ENCODE peak calls at places on chromosome 17, in nine cellular contexts. Z is adrenal gland, S is AG10803, A is epithelial cell of esophagus, L is esophagus squamous epithelium, Y is heart left ventricle, O is PC-9, D is tibial nerve, W is lung. V is an unnamed sample.

GRCh38 chr17:80692931-80693467 is 148.4 kb downstream of the RPTOR start:
- DNase-seq in Z (no peak), S (no peak), A (no peak), L (no peak), Y (no peak), O (no peak), D (no peak), W (no peak), V (no peak)

GRCh38 chr17:73493212-73493814 is 150.9 kb downstream of the SDK2 start:
- DNase-seq in Z (no peak), S (no peak), A (peak; percentile 36), L (no peak), Y (no peak), O (no peak), D (no peak), W (no peak), V (no peak)

GRCh38 chr17:65441053-65441635 is 120.3 kb downstream of the AXIN2 start:
- DNase-seq in Z (no peak), S (no peak), A (no peak), L (no peak), Y (no peak), O (no peak), D (no peak), W (no peak), V (no peak)

GRCh38 chr17:74215332-74215727 is 2.0 kb downstream of the TTYH2 start:
- DNase-seq in Z (no peak), S (no peak), A (no peak), L (no peak), Y (peak; percentile 61), O (no peak), D (no peak), W (no peak), V (no peak)

GRCh38 chr17:37826497-37827115 is 81.7 kb upstream of the HNF1B start:
- DNase-seq in Z (peak; percentile 29), S (no peak), A (no peak), L (no peak), Y (peak; percentile 31), O (no peak), D (no peak), W (no peak), V (no peak)

GRCh38 chr17:13182450-13182849 is 164.6 kb upstream of the ELAC2 start:
- DNase-seq in Z (no peak), S (no peak), A (no peak), L (no peak), Y (no peak), O (no peak), D (no peak), W (no peak), V (no peak)

GRCh38 chr17:8791910-8792270 is 7.3 kb downstream of the MFSD6L start:
- DNase-seq in Z (no peak), S (peak; percentile 60), A (peak; percentile 55), L (no peak), Y (no peak), O (no peak), D (no peak), W (no peak), V (peak; percentile 9)

GRCh38 chr17:34424814-34425490 is 61.9 kb upstream of the CCL1 start:
- DNase-seq in Z (no peak), S (no peak), A (no peak), L (no peak), Y (no peak), O (no peak), D (no peak), W (no peak), V (no peak)

GRCh38 chr17:35169964-35170363 is 22.3 kb downstream of the UNC45B start:
- DNase-seq in Z (no peak), S (no peak), A (no peak), L (no peak), Y (no peak), O (no peak), D (no peak), W (no peak), V (no peak)

GRCh38 chr17:75096082-75096625 is 8.4 kb downstream of the SLC16A5 start:
- DNase-seq in Z (peak; percentile 87), S (peak; percentile 72), A (peak; percentile 98), L (no peak), Y (peak; percentile 73), O (peak; percentile 89), D (no peak), W (peak; percentile 91), V (no peak)

GRCh38 chr17:8159459-8160223 is 3.1 kb downstream of the VAMP2 start:
- DNase-seq in Z (no peak), S (no peak), A (no peak), L (no peak), Y (no peak), O (no peak), D (no peak), W (no peak), V (no peak)

GRCh38 chr17:9181640-9182039 is 160.3 kb downstream of the NTN1 start:
- DNase-seq in Z (no peak), S (no peak), A (no peak), L (no peak), Y (no peak), O (no peak), D (no peak), W (no peak), V (no peak)

GRCh38 chr17:82941021-82942001 is 101.5 kb upstream of the ZNF750 start:
- DNase-seq in Z (no peak), S (no peak), A (no peak), L (no peak), Y (peak; percentile 13), O (no peak), D (no peak), W (no peak), V (no peak)

GRCh38 chr17:4124994-4125393 is 17.8 kb downstream of the ZZEF1 start:
- DNase-seq in Z (no peak), S (no peak), A (no peak), L (no peak), Y (no peak), O (no peak), D (no peak), W (no peak), V (no peak)

GRCh38 chr17:27473190-27473747 is 17.0 kb downstream of the KSR1 start:
- DNase-seq in Z (no peak), S (no peak), A (no peak), L (no peak), Y (no peak), O (no peak), D (no peak), W (no peak), V (no peak)

GRCh38 chr17:19900809-19901208 is 33.1 kb upstream of the ULK2 start:
- DNase-seq in Z (no peak), S (no peak), A (no peak), L (no peak), Y (no peak), O (peak; percentile 39), D (no peak), W (no peak), V (no peak)

GRCh38 chr17:29710891-29711418 is 88.2 kb upstream of the CORO6 start:
- DNase-seq in Z (no peak), S (peak; percentile 75), A (peak; percentile 93), L (no peak), Y (no peak), O (peak; percentile 77), D (no peak), W (no peak), V (no peak)

GRCh38 chr17:82952019-82952418 is 112.2 kb upstream of the ZNF750 start:
- DNase-seq in Z (no peak), S (no peak), A (no peak), L (no peak), Y (no peak), O (no peak), D (no peak), W (no peak), V (no peak)

GRCh38 chr17:28526381-28526780 is 20.2 kb downstream of the FOXN1 start:
- DNase-seq in Z (no peak), S (no peak), A (no peak), L (no peak), Y (no peak), O (no peak), D (no peak), W (no peak), V (no peak)

GRCh38 chr17:13128676-13129075 is 110.8 kb upstream of the ELAC2 start:
- DNase-seq in Z (no peak), S (no peak), A (no peak), L (no peak), Y (no peak), O (no peak), D (no peak), W (no peak), V (no peak)

GRCh38 chr17:35807371-35808144 is 1.7 kb upstream of the TAF15 start:
- DNase-seq in Z (no peak), S (peak; percentile 66), A (no peak), L (no peak), Y (no peak), O (no peak), D (no peak), W (no peak), V (no peak)

DNA sequence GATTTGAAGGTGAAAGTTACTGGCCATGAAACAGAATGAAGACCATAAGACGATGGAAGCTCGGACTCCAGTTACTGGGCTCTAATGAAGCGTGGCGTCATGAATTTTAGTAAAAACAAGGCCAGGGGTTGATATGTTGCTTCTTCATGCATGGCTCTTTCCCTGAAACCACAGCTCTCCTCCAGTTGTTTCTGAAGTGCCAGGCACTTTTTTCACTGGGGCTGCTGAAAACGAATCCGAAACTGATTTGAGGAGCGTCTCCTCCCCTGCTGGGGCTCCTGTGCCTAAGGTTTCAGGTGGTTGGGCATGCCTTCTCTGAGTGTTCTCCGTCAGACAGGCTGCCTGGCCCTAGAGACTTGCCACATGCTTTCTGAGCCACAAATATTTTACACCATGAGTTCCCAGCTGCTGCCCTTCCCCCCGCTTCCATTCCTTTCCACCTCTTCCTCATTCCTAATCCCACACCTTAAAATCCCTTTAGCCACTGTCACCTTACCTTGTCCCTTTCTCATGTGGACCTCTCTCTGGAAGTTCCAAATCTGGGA is 3.7 kb upstream of the MYL4 start:
- DNase-seq in Z (peak; percentile 78), S (peak; percentile 89), A (peak; percentile 62), L (no peak), Y (peak; percentile 57), O (peak; percentile 90), D (peak; percentile 62), W (peak; percentile 80), V (peak; percentile 63)
- H3K4me3 ChIP-seq in Z (no peak overlapping the region), S (peak overlapping the region; percentile 24), A (no peak overlapping the region), L (peak overlapping the region; percentile 20), Y (peak overlapping the region; percentile 0), O (no peak overlapping the region), D (peak overlapping the region; percentile 11), W (no peak overlapping the region), V (no peak overlapping the region)

GRCh38 chr17:50213026-50214015 is 11.9 kb upstream of the COL1A1 start:
- DNase-seq in Z (no peak), S (no peak), A (no peak), L (no peak), Y (no peak), O (no peak), D (no peak), W (no peak), V (no peak)
- TF ChIP-seq CTCF in Z (no peak), S (no peak), A (no peak), L (no peak), Y (no peak), O (no peak), D (no peak), W (no peak), V (no peak)

GRCh38 chr17:76737676-76738467 is at the start of gene MFSD11:
- DNase-seq in Z (peak; percentile 92), S (peak; percentile 94), A (peak; percentile 95), L (no peak), Y (peak; percentile 93), O (peak; percentile 93), D (peak; percentile 73), W (peak; percentile 91), V (peak; percentile 51)
- H3K4me3 ChIP-seq in Z (peak within 1 kb of the TSS; percentile 98), S (peak within 1 kb of the TSS; percentile 96), A (peak within 1 kb of the TSS; percentile 94), L (peak within 1 kb of the TSS; percentile 72), Y (peak within 1 kb of the TSS; percentile 95), O (peak within 1 kb of the TSS; percentile 92), D (peak within 1 kb of the TSS; percentile 86), W (peak within 1 kb of the TSS; percentile 100), V (peak within 1 kb of the TSS; percentile 97)

GRCh38 chr17:47066841-47067682 is 88.0 kb upstream of the RPRML start:
- DNase-seq in Z (peak; percentile 87), S (peak; percentile 94), A (peak; percentile 89), L (peak; percentile 17), Y (peak; percentile 81), O (peak; percentile 69), D (peak; percentile 72), W (peak; percentile 76), V (peak; percentile 63)
- TF ChIP-seq CTCF in Z (peak; percentile 29), S (peak; percentile 31), A (peak; percentile 20), L (no peak), Y (peak; percentile 24), O (no peak), D (peak; percentile 48), W (no peak), V (peak; percentile 35)

V was measured in AG04449.